ENCODE peak calls at places on chromosomes 6 and 20, in nine cellular contexts. N, A, F, W, I, H, B, O and M are unnamed samples.

GRCh38 chr6:165834613-165835259 is 171.7 kb upstream of the PDE10A start:
- DNase-seq in O (no peak), H (no peak), B (no peak), F (no peak), A (no peak), I (peak; percentile 92), W (no peak), N (peak; percentile 34), M (peak; percentile 71)

GRCh38 chr20:56552911-56553629 is 20.0 kb downstream of the FAM209B start:
- DNase-seq in H (no peak), A (no peak), I (no peak), O (no peak), F (no peak), W (no peak), B (no peak), N (no peak), M (no peak)

GRCh38 chr6:157019115-157019628 is 242.0 kb downstream of the ARID1B start:
- DNase-seq in B (peak; percentile 5), A (peak; percentile 23), N (no peak), F (no peak), I (no peak), W (no peak), H (no peak), O (no peak), M (no peak)

GRCh38 chr6:2216794-2217383 is 28.5 kb downstream of the GMDS start:
- DNase-seq in A (no peak), I (no peak), W (no peak), O (no peak), F (no peak), N (no peak), B (no peak), H (no peak), M (no peak)

GRCh38 chr6:64252256-64252655 is 616.7 kb downstream of the PHF3 start:
- DNase-seq in O (no peak), N (no peak), I (no peak), F (no peak), W (no peak), H (no peak), A (no peak), B (no peak), M (no peak)

GRCh38 chr20:24870876-24871275 is 78.2 kb upstream of the CST7 start:
- DNase-seq in F (no peak), I (no peak), B (no peak), N (no peak), H (no peak), A (no peak), O (no peak), W (peak; percentile 5), M (no peak)

GRCh38 chr6:165653607-165654006 is 9.4 kb downstream of the PDE10A start:
- DNase-seq in F (no peak), A (no peak), B (no peak), N (no peak), O (no peak), H (no peak), I (no peak), W (no peak), M (no peak)

GRCh38 chr20:13261460-13262301 is 40.6 kb downstream of the ISM1 start:
- DNase-seq in I (peak; percentile 52), N (peak; percentile 75), H (peak; percentile 55), B (peak; percentile 58), O (peak; percentile 45), A (no peak), F (peak; percentile 49), W (peak; percentile 61), M (peak; percentile 66)

GRCh38 chr6:108797951-108798671 is 50.1 kb upstream of the ARMC2 start:
- DNase-seq in O (no peak), N (no peak), B (no peak), F (no peak), H (no peak), W (no peak), I (no peak), A (no peak), M (no peak)

GRCh38 chr6:7538484-7538883 is 3.0 kb upstream of the DSP start:
- DNase-seq in I (no peak), H (no peak), A (no peak), O (no peak), W (no peak), B (no peak), F (no peak), N (no peak), M (no peak)

GRCh38 chr6:7541175-7542064 is at the start of gene DSP:
- DNase-seq in F (peak; percentile 15), W (peak; percentile 16), N (peak; percentile 55), I (peak; percentile 93), O (no peak), B (no peak), A (peak; percentile 18), H (peak; percentile 22), M (peak; percentile 88)

GRCh38 chr6:7542065-7542877 is 800 bp downstream of the DSP start:
- DNase-seq in F (peak; percentile 7), B (no peak), H (peak; percentile 40), W (peak; percentile 3), N (peak; percentile 21), A (no peak), I (peak; percentile 70), O (no peak), M (no peak)

GRCh38 chr6:7542878-7543394 is 1.5 kb downstream of the DSP start:
- DNase-seq in W (peak; percentile 19), A (peak; percentile 50), O (no peak), B (peak; percentile 33), N (peak; percentile 71), I (peak; percentile 87), H (peak; percentile 14), F (no peak), M (peak; percentile 86)

DNA sequence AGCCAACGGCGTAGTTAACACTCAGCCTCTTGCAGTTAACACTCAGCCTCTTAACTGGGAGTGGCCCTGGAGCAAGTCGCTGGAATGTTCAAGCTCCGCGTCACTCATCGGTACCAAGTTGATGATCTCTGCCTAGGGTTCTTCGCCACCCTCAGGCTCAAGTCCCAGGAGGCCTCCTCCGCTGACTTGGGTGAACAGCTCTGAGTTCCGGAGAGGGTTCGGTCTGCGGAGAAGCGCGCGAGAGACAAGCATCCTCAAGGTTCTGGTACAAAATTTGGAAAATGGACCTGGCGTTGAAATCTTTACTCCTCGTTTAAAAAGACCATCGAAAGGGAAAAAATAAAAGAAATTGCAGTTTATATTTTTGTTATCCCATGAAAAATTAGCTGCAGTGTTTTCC is 876 bp upstream of the DSP start:
- DNase-seq in B (no peak), W (no peak), O (no peak), H (no peak), N (peak; percentile 25), A (peak; percentile 17), I (peak; percentile 40), F (no peak), M (no peak)
- TF ChIP-seq CTCF in B (no peak), W (no peak), O (no peak), H (no peak), N (no peak), A (no peak), I (no peak), F (no peak), M (no peak)

DNA sequence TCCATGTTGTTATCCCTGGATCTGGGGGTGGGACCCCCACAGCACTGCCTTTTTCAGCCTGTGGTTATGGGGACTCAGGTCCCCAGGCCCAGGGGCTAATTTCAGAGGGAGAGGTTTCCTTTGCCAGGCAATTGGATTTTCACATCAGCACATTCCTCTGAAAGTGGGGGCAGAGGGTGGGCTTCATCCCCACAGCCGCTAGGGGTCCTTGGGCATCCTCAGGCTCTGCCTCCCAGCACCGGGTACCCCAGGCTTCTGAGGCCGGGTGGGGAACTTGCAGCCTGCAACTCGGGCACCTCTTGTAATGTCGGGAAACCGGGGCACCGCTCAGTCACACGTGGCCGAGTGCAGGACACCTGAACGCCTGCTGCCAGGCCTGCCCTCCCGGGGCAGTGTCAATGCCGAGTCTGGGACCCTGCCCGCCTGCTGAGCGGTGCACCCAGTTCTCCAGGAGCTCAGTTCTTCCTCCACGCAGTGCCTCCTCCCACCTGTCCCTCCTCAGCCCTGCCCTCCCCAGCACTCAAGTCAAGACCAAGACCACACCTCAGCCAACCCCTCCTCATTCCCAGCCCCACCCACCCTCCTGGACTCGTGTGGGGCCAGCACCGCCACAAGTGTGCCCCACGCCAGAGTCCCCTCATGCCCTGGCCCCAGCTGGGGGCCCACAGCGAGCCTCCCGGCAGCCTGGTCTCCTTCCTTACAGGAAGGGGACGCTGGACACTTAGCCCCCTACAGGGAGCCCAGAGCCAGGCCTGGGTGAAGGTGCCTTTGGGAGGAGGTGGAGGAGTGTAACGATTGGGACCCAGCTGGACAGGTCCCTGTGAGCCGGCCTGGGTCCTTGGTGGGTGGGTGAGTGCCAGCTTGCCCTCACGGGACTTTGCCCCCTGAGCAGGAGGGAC is 8.8 kb upstream of the CHRNA4 start:
- DNase-seq in O (no peak), W (no peak), A (no peak), B (no peak), F (no peak), H (no peak), I (no peak), N (no peak), M (no peak)
- TF ChIP-seq CTCF in O (no peak), W (no peak), A (no peak), B (no peak), F (no peak), H (no peak), I (no peak), N (no peak), M (no peak)

DNA sequence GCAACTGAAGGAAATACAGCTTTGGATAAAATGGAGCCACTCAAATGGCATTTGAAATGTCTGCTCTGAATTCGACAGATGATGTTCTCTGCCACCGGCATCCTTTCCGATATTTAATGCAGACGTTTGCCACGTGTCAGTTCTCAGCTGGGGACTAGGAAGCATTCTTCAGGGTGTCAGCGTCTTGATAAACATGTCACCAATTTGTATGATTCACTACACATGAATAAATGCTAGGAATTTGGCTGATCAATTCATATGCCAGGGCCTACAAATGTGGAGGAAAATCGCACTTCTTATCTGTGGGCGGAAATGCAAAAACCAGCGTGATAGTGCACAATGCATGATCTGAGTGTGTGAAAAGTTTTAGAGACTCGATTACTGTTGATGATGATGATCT is 169.5 kb downstream of the SLC24A3 start:
- DNase-seq in F (no peak), A (no peak), O (no peak), I (no peak), H (no peak), W (no peak), B (no peak), N (no peak), M (no peak)
- TF ChIP-seq CTCF in F (no peak), A (no peak), O (no peak), I (no peak), H (no peak), W (no peak), B (no peak), N (no peak), M (no peak)

DNA sequence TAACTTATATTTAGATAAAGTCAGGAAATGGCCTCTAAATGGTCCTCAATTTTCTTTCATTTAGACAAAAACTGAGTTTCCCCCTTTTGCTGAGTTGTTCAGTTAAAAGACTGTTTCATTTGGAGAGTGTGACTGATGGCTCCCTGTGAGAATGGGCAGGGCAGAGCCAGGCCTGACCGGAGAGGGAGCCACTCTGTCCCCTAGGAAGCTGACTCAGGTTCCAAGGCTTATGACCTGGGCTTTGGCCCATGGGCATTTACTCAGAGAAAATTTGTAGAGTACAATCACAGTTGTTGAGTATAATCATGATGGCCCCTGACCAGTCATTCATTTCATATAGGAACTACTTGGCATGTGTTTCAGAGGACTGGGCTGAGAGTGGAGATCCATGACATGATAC is 37.0 kb upstream of the AIG1 start:
- DNase-seq in B (no peak), F (no peak), W (no peak), H (no peak), I (no peak), O (no peak), A (no peak), N (no peak), M (no peak)
- TF ChIP-seq CTCF in B (no peak), F (no peak), W (no peak), H (no peak), I (no peak), O (no peak), A (peak; percentile 16), N (no peak), M (no peak)